ENCODE peak calls at places on chromosomes 13 and 19, in eight cellular contexts. One of them, this sample, is unnamed.

GRCh38 chr13:42280537-42280936 is 8.6 kb downstream of the AKAP11 start:
- DNase-seq in ovary: no peak
- DNase-seq in testis: no peak
- DNase-seq in A549: no peak
- DNase-seq in IMR-90: no peak
- DNase-seq in cardiac fibroblast: no peak
- DNase-seq in WERI-Rb-1: no peak
- DNase-seq in CD8-positive, alpha-beta T cell: no peak
- DNase-seq in this sample: no peak

GRCh38 chr13:41465965-41466364 is 8.6 kb downstream of the RGCC start:
- DNase-seq in ovary: no peak
- DNase-seq in testis: no peak
- DNase-seq in A549: no peak
- DNase-seq in IMR-90: no peak
- DNase-seq in cardiac fibroblast: no peak
- DNase-seq in WERI-Rb-1: no peak
- DNase-seq in CD8-positive, alpha-beta T cell: no peak
- DNase-seq in this sample: no peak

GRCh38 chr13:70568571-70568970 is 460.3 kb upstream of the KLHL1 start:
- DNase-seq in ovary: no peak
- DNase-seq in testis: no peak
- DNase-seq in A549: peak; percentile 1
- DNase-seq in IMR-90: peak; percentile 26
- DNase-seq in cardiac fibroblast: peak; percentile 69
- DNase-seq in WERI-Rb-1: no peak
- DNase-seq in CD8-positive, alpha-beta T cell: no peak
- DNase-seq in this sample: peak; percentile 45

GRCh38 chr19:33690461-33691427 is 69.0 kb downstream of the CHST8 start:
- DNase-seq in ovary: no peak
- DNase-seq in testis: no peak
- DNase-seq in A549: no peak
- DNase-seq in IMR-90: no peak
- DNase-seq in cardiac fibroblast: no peak
- DNase-seq in WERI-Rb-1: no peak
- DNase-seq in CD8-positive, alpha-beta T cell: no peak
- DNase-seq in this sample: no peak

GRCh38 chr19:47486900-47487299 is 2.9 kb upstream of the KPTN start:
- DNase-seq in ovary: no peak
- DNase-seq in testis: no peak
- DNase-seq in A549: no peak
- DNase-seq in IMR-90: no peak
- DNase-seq in cardiac fibroblast: no peak
- DNase-seq in WERI-Rb-1: peak; percentile 54
- DNase-seq in CD8-positive, alpha-beta T cell: no peak
- DNase-seq in this sample: peak; percentile 84

GRCh38 chr13:75507027-75508001 is 25.3 kb upstream of the TBC1D4 start:
- DNase-seq in ovary: no peak
- DNase-seq in testis: no peak
- DNase-seq in A549: no peak
- DNase-seq in IMR-90: no peak
- DNase-seq in cardiac fibroblast: peak; percentile 29
- DNase-seq in WERI-Rb-1: no peak
- DNase-seq in CD8-positive, alpha-beta T cell: no peak
- DNase-seq in this sample: no peak

GRCh38 chr19:41323430-41324125 is 13.6 kb downstream of the CCDC97 start:
- DNase-seq in ovary: peak; percentile 90
- DNase-seq in testis: peak; percentile 73
- DNase-seq in A549: peak; percentile 93
- DNase-seq in IMR-90: peak; percentile 98
- DNase-seq in cardiac fibroblast: peak; percentile 95
- DNase-seq in WERI-Rb-1: peak; percentile 59
- DNase-seq in CD8-positive, alpha-beta T cell: no peak
- DNase-seq in this sample: no peak

GRCh38 chr13:29577135-29578051 is 18.1 kb downstream of the SLC7A1 start:
- DNase-seq in ovary: no peak
- DNase-seq in testis: no peak
- DNase-seq in A549: no peak
- DNase-seq in IMR-90: peak; percentile 38
- DNase-seq in cardiac fibroblast: no peak
- DNase-seq in WERI-Rb-1: no peak
- DNase-seq in CD8-positive, alpha-beta T cell: no peak
- DNase-seq in this sample: no peak

GRCh38 chr19:55545913-55546495 is 661 bp upstream of the SBK3 start:
- DNase-seq in ovary: no peak
- DNase-seq in testis: no peak
- DNase-seq in A549: no peak
- DNase-seq in IMR-90: no peak
- DNase-seq in cardiac fibroblast: no peak
- DNase-seq in WERI-Rb-1: no peak
- DNase-seq in CD8-positive, alpha-beta T cell: no peak
- DNase-seq in this sample: no peak
- H3K4me3 ChIP-seq in ovary: no peak overlapping the region
- H3K4me3 ChIP-seq in testis: no peak overlapping the region
- H3K4me3 ChIP-seq in A549: no peak overlapping the region
- H3K4me3 ChIP-seq in IMR-90: no peak overlapping the region
- H3K4me3 ChIP-seq in cardiac fibroblast: no peak overlapping the region
- H3K4me3 ChIP-seq in WERI-Rb-1: no peak overlapping the region
- H3K4me3 ChIP-seq in CD8-positive, alpha-beta T cell: no peak overlapping the region
- H3K4me3 ChIP-seq in this sample: no peak overlapping the region

GRCh38 chr13:66888698-66889097 is 341.4 kb downstream of the PCDH9 start:
- DNase-seq in ovary: no peak
- DNase-seq in testis: no peak
- DNase-seq in A549: no peak
- DNase-seq in IMR-90: peak; percentile 18
- DNase-seq in cardiac fibroblast: peak; percentile 25
- DNase-seq in WERI-Rb-1: no peak
- DNase-seq in CD8-positive, alpha-beta T cell: no peak
- DNase-seq in this sample: no peak

GRCh38 chr13:66887088-66887487 is 343.0 kb downstream of the PCDH9 start:
- DNase-seq in ovary: no peak
- DNase-seq in testis: no peak
- DNase-seq in A549: no peak
- DNase-seq in IMR-90: peak; percentile 57
- DNase-seq in cardiac fibroblast: peak; percentile 18
- DNase-seq in WERI-Rb-1: no peak
- DNase-seq in CD8-positive, alpha-beta T cell: no peak
- DNase-seq in this sample: no peak

DNA sequence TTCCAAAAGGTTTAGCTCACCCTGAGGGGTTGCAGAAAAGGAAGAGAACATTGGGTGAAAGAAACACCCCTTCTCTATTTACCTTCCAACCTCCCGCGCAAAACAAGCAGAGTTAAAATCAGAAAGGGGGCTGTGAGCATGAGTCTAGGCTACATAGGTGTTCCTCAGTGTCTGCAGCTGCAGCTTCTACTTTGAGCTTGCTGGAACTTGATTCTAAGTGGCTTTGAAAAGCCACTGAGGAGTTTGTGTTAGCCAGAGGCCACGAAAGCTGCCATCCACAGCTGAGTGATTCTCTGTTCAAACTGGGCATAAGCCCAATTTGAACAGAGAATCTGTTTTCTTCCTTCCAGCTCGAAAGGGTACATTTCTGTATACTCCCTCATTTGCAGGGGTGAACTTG is 343.9 kb downstream of the PCDH9 start:
- DNase-seq in ovary: no peak
- DNase-seq in testis: no peak
- DNase-seq in A549: no peak
- DNase-seq in IMR-90: no peak
- DNase-seq in cardiac fibroblast: no peak
- DNase-seq in WERI-Rb-1: no peak
- DNase-seq in CD8-positive, alpha-beta T cell: no peak
- DNase-seq in this sample: no peak
- H3K4me3 ChIP-seq in ovary: no peak overlapping the region
- H3K4me3 ChIP-seq in testis: no peak overlapping the region
- H3K4me3 ChIP-seq in A549: no peak overlapping the region
- H3K4me3 ChIP-seq in IMR-90: no peak overlapping the region
- H3K4me3 ChIP-seq in cardiac fibroblast: no peak overlapping the region
- H3K4me3 ChIP-seq in WERI-Rb-1: no peak overlapping the region
- H3K4me3 ChIP-seq in CD8-positive, alpha-beta T cell: no peak overlapping the region
- H3K4me3 ChIP-seq in this sample: no peak overlapping the region

GRCh38 chr13:46386426-46386995 is 541 bp downstream of the RUBCNL start:
- DNase-seq in ovary: no peak
- DNase-seq in testis: peak; percentile 21
- DNase-seq in A549: no peak
- DNase-seq in IMR-90: no peak
- DNase-seq in cardiac fibroblast: peak; percentile 25
- DNase-seq in WERI-Rb-1: no peak
- DNase-seq in CD8-positive, alpha-beta T cell: no peak
- DNase-seq in this sample: no peak
- H3K4me3 ChIP-seq in ovary: peak overlapping the region; percentile 26
- H3K4me3 ChIP-seq in testis: peak overlapping the region; percentile 55
- H3K4me3 ChIP-seq in A549: peak overlapping the region; percentile 49
- H3K4me3 ChIP-seq in IMR-90: no peak overlapping the region
- H3K4me3 ChIP-seq in cardiac fibroblast: peak overlapping the region; percentile 49
- H3K4me3 ChIP-seq in WERI-Rb-1: peak overlapping the region; percentile 84
- H3K4me3 ChIP-seq in CD8-positive, alpha-beta T cell: peak overlapping the region; percentile 43
- H3K4me3 ChIP-seq in this sample: peak overlapping the region; percentile 79

DNA sequence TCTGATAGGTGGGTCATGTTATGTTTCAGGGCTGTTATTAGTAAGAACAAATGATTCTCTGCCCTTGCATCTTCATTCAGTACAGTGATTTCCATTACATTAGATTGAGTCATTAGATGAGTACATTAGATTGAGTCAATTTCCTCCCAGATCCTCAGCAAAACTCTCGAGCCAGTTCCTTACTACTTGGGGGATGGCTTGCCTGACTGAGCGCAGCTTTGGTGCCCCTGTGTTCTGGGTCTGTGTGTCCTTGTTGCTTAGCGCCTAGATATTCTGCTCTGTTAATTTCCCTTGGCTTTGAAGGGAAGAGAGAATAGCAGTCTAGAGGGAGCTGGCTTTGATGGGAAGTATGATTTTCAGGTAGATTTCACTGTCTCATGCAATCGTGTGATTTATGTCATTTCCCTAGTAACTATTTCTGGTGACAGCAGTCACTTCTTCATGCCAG is 19.1 kb upstream of the SCEL start:
- DNase-seq in ovary: no peak
- DNase-seq in testis: no peak
- DNase-seq in A549: no peak
- DNase-seq in IMR-90: peak; percentile 44
- DNase-seq in cardiac fibroblast: peak; percentile 76
- DNase-seq in WERI-Rb-1: no peak
- DNase-seq in CD8-positive, alpha-beta T cell: no peak
- DNase-seq in this sample: no peak
- H3K4me3 ChIP-seq in ovary: no peak overlapping the region
- H3K4me3 ChIP-seq in testis: no peak overlapping the region
- H3K4me3 ChIP-seq in A549: no peak overlapping the region
- H3K4me3 ChIP-seq in IMR-90: no peak overlapping the region
- H3K4me3 ChIP-seq in cardiac fibroblast: no peak overlapping the region
- H3K4me3 ChIP-seq in WERI-Rb-1: no peak overlapping the region
- H3K4me3 ChIP-seq in CD8-positive, alpha-beta T cell: no peak overlapping the region
- H3K4me3 ChIP-seq in this sample: no peak overlapping the region

This sample was measured in Jurkat, Clone E6-1.